ENCODE peak calls at places on chromosomes 13 and 19, in eight cellular contexts. One of them, this sample, is unnamed.

GRCh38 chr13:23681253-23681652 is 111.0 kb downstream of the TNFRSF19 start:
- DNase-seq in neural crest cell: no peak
- DNase-seq in GM20000: no peak
- DNase-seq in astrocyte of the cerebellum: no peak
- DNase-seq in AG10803: peak; percentile 60
- DNase-seq in fibroblast of mammary gland: peak; percentile 71
- DNase-seq in fibroblast of pulmonary artery: peak; percentile 84
- DNase-seq in activated CD8-positive, alpha-beta T cell treated with anti-CD3 and anti-CD28 coated beads for 36 hours: no peak
- DNase-seq in this sample: no peak

GRCh38 chr19:49371184-49371583 is 7.5 kb downstream of the DKKL1 start:
- DNase-seq in neural crest cell: no peak
- DNase-seq in GM20000: no peak
- DNase-seq in astrocyte of the cerebellum: no peak
- DNase-seq in AG10803: no peak
- DNase-seq in fibroblast of mammary gland: no peak
- DNase-seq in fibroblast of pulmonary artery: no peak
- DNase-seq in activated CD8-positive, alpha-beta T cell treated with anti-CD3 and anti-CD28 coated beads for 36 hours: no peak
- DNase-seq in this sample: no peak

GRCh38 chr19:7868671-7869452 is 5.3 kb downstream of the PRR36 start:
- DNase-seq in neural crest cell: peak; percentile 57
- DNase-seq in GM20000: peak; percentile 97
- DNase-seq in astrocyte of the cerebellum: no peak
- DNase-seq in AG10803: peak; percentile 34
- DNase-seq in fibroblast of mammary gland: peak; percentile 58
- DNase-seq in fibroblast of pulmonary artery: peak; percentile 62
- DNase-seq in activated CD8-positive, alpha-beta T cell treated with anti-CD3 and anti-CD28 coated beads for 36 hours: peak; percentile 86
- DNase-seq in this sample: no peak

GRCh38 chr13:21054313-21054712 is 7.1 kb downstream of the LATS2 start:
- DNase-seq in neural crest cell: no peak
- DNase-seq in GM20000: no peak
- DNase-seq in astrocyte of the cerebellum: no peak
- DNase-seq in AG10803: peak; percentile 34
- DNase-seq in fibroblast of mammary gland: no peak
- DNase-seq in fibroblast of pulmonary artery: no peak
- DNase-seq in activated CD8-positive, alpha-beta T cell treated with anti-CD3 and anti-CD28 coated beads for 36 hours: no peak
- DNase-seq in this sample: no peak

GRCh38 chr19:6185093-6185824 is 49.8 kb downstream of the ACSBG2 start:
- DNase-seq in neural crest cell: no peak
- DNase-seq in GM20000: no peak
- DNase-seq in astrocyte of the cerebellum: no peak
- DNase-seq in AG10803: no peak
- DNase-seq in fibroblast of mammary gland: no peak
- DNase-seq in fibroblast of pulmonary artery: no peak
- DNase-seq in activated CD8-positive, alpha-beta T cell treated with anti-CD3 and anti-CD28 coated beads for 36 hours: no peak
- DNase-seq in this sample: no peak

GRCh38 chr13:41596190-41596589 is 138.8 kb downstream of the RGCC start:
- DNase-seq in neural crest cell: no peak
- DNase-seq in GM20000: no peak
- DNase-seq in astrocyte of the cerebellum: no peak
- DNase-seq in AG10803: no peak
- DNase-seq in fibroblast of mammary gland: peak; percentile 30
- DNase-seq in fibroblast of pulmonary artery: peak; percentile 56
- DNase-seq in activated CD8-positive, alpha-beta T cell treated with anti-CD3 and anti-CD28 coated beads for 36 hours: no peak
- DNase-seq in this sample: no peak

GRCh38 chr19:41575998-41576397 is at the start of gene CEACAM21:
- DNase-seq in neural crest cell: no peak
- DNase-seq in GM20000: peak; percentile 78
- DNase-seq in astrocyte of the cerebellum: no peak
- DNase-seq in AG10803: no peak
- DNase-seq in fibroblast of mammary gland: no peak
- DNase-seq in fibroblast of pulmonary artery: no peak
- DNase-seq in activated CD8-positive, alpha-beta T cell treated with anti-CD3 and anti-CD28 coated beads for 36 hours: peak; percentile 66
- DNase-seq in this sample: no peak

GRCh38 chr13:97982286-97982685 is 28.8 kb downstream of the IPO5 start:
- DNase-seq in neural crest cell: no peak
- DNase-seq in GM20000: no peak
- DNase-seq in astrocyte of the cerebellum: no peak
- DNase-seq in AG10803: peak; percentile 56
- DNase-seq in fibroblast of mammary gland: no peak
- DNase-seq in fibroblast of pulmonary artery: peak; percentile 58
- DNase-seq in activated CD8-positive, alpha-beta T cell treated with anti-CD3 and anti-CD28 coated beads for 36 hours: no peak
- DNase-seq in this sample: no peak

GRCh38 chr13:75467009-75467728 is 14.8 kb downstream of the TBC1D4 start:
- DNase-seq in neural crest cell: no peak
- DNase-seq in GM20000: no peak
- DNase-seq in astrocyte of the cerebellum: no peak
- DNase-seq in AG10803: no peak
- DNase-seq in fibroblast of mammary gland: no peak
- DNase-seq in fibroblast of pulmonary artery: no peak
- DNase-seq in activated CD8-positive, alpha-beta T cell treated with anti-CD3 and anti-CD28 coated beads for 36 hours: no peak
- DNase-seq in this sample: no peak

GRCh38 chr13:76884571-76885202 is 1.5 kb downstream of the KCTD12 start:
- DNase-seq in neural crest cell: no peak
- DNase-seq in GM20000: no peak
- DNase-seq in astrocyte of the cerebellum: no peak
- DNase-seq in AG10803: peak; percentile 35
- DNase-seq in fibroblast of mammary gland: peak; percentile 75
- DNase-seq in fibroblast of pulmonary artery: peak; percentile 57
- DNase-seq in activated CD8-positive, alpha-beta T cell treated with anti-CD3 and anti-CD28 coated beads for 36 hours: peak; percentile 14
- DNase-seq in this sample: no peak

GRCh38 chr13:44484562-44485164 is 91.5 kb downstream of the TSC22D1 start:
- DNase-seq in neural crest cell: no peak
- DNase-seq in GM20000: peak; percentile 8
- DNase-seq in astrocyte of the cerebellum: no peak
- DNase-seq in AG10803: no peak
- DNase-seq in fibroblast of mammary gland: no peak
- DNase-seq in fibroblast of pulmonary artery: no peak
- DNase-seq in activated CD8-positive, alpha-beta T cell treated with anti-CD3 and anti-CD28 coated beads for 36 hours: no peak
- DNase-seq in this sample: no peak

GRCh38 chr19:55536951-55537740 is at the start of gene SBK2:
- DNase-seq in neural crest cell: peak; percentile 48
- DNase-seq in GM20000: peak; percentile 45
- DNase-seq in astrocyte of the cerebellum: no peak
- DNase-seq in AG10803: no peak
- DNase-seq in fibroblast of mammary gland: no peak
- DNase-seq in fibroblast of pulmonary artery: no peak
- DNase-seq in activated CD8-positive, alpha-beta T cell treated with anti-CD3 and anti-CD28 coated beads for 36 hours: no peak
- DNase-seq in this sample: no peak

GRCh38 chr19:33499248-33499647 is 22.3 kb downstream of the PEPD start:
- DNase-seq in neural crest cell: no peak
- DNase-seq in GM20000: no peak
- DNase-seq in astrocyte of the cerebellum: no peak
- DNase-seq in AG10803: no peak
- DNase-seq in fibroblast of mammary gland: no peak
- DNase-seq in fibroblast of pulmonary artery: no peak
- DNase-seq in activated CD8-positive, alpha-beta T cell treated with anti-CD3 and anti-CD28 coated beads for 36 hours: no peak
- DNase-seq in this sample: peak; percentile 70

GRCh38 chr13:32200741-32201140 is 114.4 kb downstream of the ZAR1L start:
- DNase-seq in neural crest cell: no peak
- DNase-seq in GM20000: no peak
- DNase-seq in astrocyte of the cerebellum: no peak
- DNase-seq in AG10803: peak; percentile 29
- DNase-seq in fibroblast of mammary gland: no peak
- DNase-seq in fibroblast of pulmonary artery: peak; percentile 10
- DNase-seq in activated CD8-positive, alpha-beta T cell treated with anti-CD3 and anti-CD28 coated beads for 36 hours: no peak
- DNase-seq in this sample: no peak

GRCh38 chr13:112688560-112689497 is 1.0 kb upstream of the ATP11A start:
- DNase-seq in neural crest cell: no peak
- DNase-seq in GM20000: no peak
- DNase-seq in astrocyte of the cerebellum: no peak
- DNase-seq in AG10803: peak; percentile 4
- DNase-seq in fibroblast of mammary gland: no peak
- DNase-seq in fibroblast of pulmonary artery: peak; percentile 6
- DNase-seq in activated CD8-positive, alpha-beta T cell treated with anti-CD3 and anti-CD28 coated beads for 36 hours: peak; percentile 80
- DNase-seq in this sample: no peak

GRCh38 chr13:110713981-110714797 is 689 bp downstream of the ING1 start:
- DNase-seq in neural crest cell: peak; percentile 43
- DNase-seq in GM20000: peak; percentile 70
- DNase-seq in astrocyte of the cerebellum: no peak
- DNase-seq in AG10803: no peak
- DNase-seq in fibroblast of mammary gland: peak; percentile 31
- DNase-seq in fibroblast of pulmonary artery: peak; percentile 47
- DNase-seq in activated CD8-positive, alpha-beta T cell treated with anti-CD3 and anti-CD28 coated beads for 36 hours: peak; percentile 83
- DNase-seq in this sample: no peak

GRCh38 chr13:110716235-110716505 is 2.7 kb downstream of the ING1 start:
- DNase-seq in neural crest cell: no peak
- DNase-seq in GM20000: no peak
- DNase-seq in astrocyte of the cerebellum: no peak
- DNase-seq in AG10803: no peak
- DNase-seq in fibroblast of mammary gland: peak; percentile 43
- DNase-seq in fibroblast of pulmonary artery: peak; percentile 19
- DNase-seq in activated CD8-positive, alpha-beta T cell treated with anti-CD3 and anti-CD28 coated beads for 36 hours: peak; percentile 40
- DNase-seq in this sample: no peak

GRCh38 chr13:110714798-110715394 is 1.4 kb downstream of the ING1 start:
- DNase-seq in neural crest cell: peak; percentile 37
- DNase-seq in GM20000: no peak
- DNase-seq in astrocyte of the cerebellum: no peak
- DNase-seq in AG10803: no peak
- DNase-seq in fibroblast of mammary gland: peak; percentile 34
- DNase-seq in fibroblast of pulmonary artery: peak; percentile 50
- DNase-seq in activated CD8-positive, alpha-beta T cell treated with anti-CD3 and anti-CD28 coated beads for 36 hours: peak; percentile 58
- DNase-seq in this sample: no peak

GRCh38 chr13:110713642-110713952 is at the start of gene ING1:
- DNase-seq in neural crest cell: no peak
- DNase-seq in GM20000: no peak
- DNase-seq in astrocyte of the cerebellum: no peak
- DNase-seq in AG10803: no peak
- DNase-seq in fibroblast of mammary gland: no peak
- DNase-seq in fibroblast of pulmonary artery: no peak
- DNase-seq in activated CD8-positive, alpha-beta T cell treated with anti-CD3 and anti-CD28 coated beads for 36 hours: no peak
- DNase-seq in this sample: no peak

DNA sequence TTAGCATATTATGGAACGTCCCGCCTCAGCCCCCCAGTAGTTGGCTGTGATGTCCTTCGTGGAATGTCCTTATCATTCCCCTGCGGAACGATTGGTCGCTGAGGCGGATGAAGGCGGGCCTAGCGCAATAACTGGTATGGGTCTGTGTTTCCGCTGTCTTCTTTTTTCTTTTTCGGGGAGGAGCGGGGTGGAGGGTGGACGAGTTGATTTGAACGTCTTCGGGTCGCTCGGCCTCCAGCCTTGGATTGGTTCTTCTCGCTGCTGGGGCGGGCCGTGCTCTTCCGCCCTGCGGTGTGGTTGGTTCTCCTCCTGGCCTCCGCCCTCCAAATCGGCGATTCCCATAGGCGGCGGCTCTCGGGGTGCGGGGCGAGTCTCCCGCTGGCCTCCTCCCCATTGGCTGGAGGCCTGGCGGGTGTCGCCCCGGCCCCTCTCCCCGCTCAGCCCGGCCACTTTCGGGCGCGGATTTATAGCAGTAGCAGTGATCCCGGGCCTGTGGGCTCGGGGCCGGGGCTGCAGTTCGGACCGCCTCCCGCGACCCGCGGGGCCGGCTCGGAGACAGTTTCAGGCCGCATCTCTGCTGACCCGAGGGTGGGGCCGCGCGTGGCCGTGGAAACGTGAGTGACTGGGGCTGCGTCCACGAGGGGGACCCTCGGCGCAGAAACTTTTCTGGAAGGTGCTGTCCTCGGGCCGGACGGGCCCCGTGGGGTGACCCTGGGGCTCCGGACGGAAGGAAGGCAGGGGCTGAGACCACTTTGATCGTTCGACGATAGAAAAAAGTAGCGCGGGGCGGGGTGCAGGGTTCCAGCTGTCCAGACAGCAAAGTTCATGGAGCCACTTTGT is 2.1 kb downstream of the ING1 start:
- DNase-seq in neural crest cell: peak; percentile 88
- DNase-seq in GM20000: peak; percentile 98
- DNase-seq in astrocyte of the cerebellum: peak; percentile 100
- DNase-seq in AG10803: peak; percentile 100
- DNase-seq in fibroblast of mammary gland: peak; percentile 99
- DNase-seq in fibroblast of pulmonary artery: peak; percentile 100
- DNase-seq in activated CD8-positive, alpha-beta T cell treated with anti-CD3 and anti-CD28 coated beads for 36 hours: peak; percentile 98
- DNase-seq in this sample: peak; percentile 99
- TF ChIP-seq CTCF in neural crest cell: peak; percentile 23
- TF ChIP-seq CTCF in GM20000: no peak
- TF ChIP-seq CTCF in astrocyte of the cerebellum: no peak
- TF ChIP-seq CTCF in AG10803: peak; percentile 27
- TF ChIP-seq CTCF in fibroblast of mammary gland: no peak
- TF ChIP-seq CTCF in fibroblast of pulmonary artery: no peak
- TF ChIP-seq CTCF in activated CD8-positive, alpha-beta T cell treated with anti-CD3 and anti-CD28 coated beads for 36 hours: no peak
- TF ChIP-seq CTCF in this sample: peak; percentile 64

GRCh38 chr19:11530432-11530831 is 1.5 kb upstream of the ECSIT start:
- DNase-seq in neural crest cell: peak; percentile 29
- DNase-seq in GM20000: no peak
- DNase-seq in astrocyte of the cerebellum: peak; percentile 16
- DNase-seq in AG10803: peak; percentile 59
- DNase-seq in fibroblast of mammary gland: peak; percentile 90
- DNase-seq in fibroblast of pulmonary artery: peak; percentile 84
- DNase-seq in activated CD8-positive, alpha-beta T cell treated with anti-CD3 and anti-CD28 coated beads for 36 hours: peak; percentile 74
- DNase-seq in this sample: no peak
- TF ChIP-seq CTCF in neural crest cell: peak; percentile 19
- TF ChIP-seq CTCF in GM20000: no peak
- TF ChIP-seq CTCF in astrocyte of the cerebellum: peak; percentile 11
- TF ChIP-seq CTCF in AG10803: peak; percentile 24
- TF ChIP-seq CTCF in fibroblast of mammary gland: peak; percentile 31
- TF ChIP-seq CTCF in fibroblast of pulmonary artery: peak; percentile 27
- TF ChIP-seq CTCF in activated CD8-positive, alpha-beta T cell treated with anti-CD3 and anti-CD28 coated beads for 36 hours: no peak
- TF ChIP-seq CTCF in this sample: peak; percentile 48

DNA sequence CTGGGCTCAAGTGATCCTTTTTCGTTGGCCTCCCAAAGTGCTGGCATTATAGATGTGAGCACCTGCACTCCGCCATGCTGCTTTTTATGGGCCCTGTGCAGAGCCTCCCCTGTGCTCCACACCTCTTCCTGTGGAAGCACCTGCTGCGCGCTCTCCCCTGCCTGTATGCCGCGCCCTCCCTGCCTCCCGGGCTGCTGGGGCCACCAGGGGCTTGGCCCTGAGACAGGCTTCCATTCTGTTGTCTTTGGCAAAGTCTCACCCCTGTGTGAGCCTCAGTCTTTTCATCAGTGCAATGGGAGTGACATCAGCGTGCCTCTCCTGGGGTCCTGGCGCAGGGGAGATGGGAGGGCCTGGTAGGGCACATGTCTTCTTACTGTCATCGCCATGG is 1.3 kb downstream of the FAM174C start:
- DNase-seq in neural crest cell: no peak
- DNase-seq in GM20000: no peak
- DNase-seq in astrocyte of the cerebellum: no peak
- DNase-seq in AG10803: no peak
- DNase-seq in fibroblast of mammary gland: no peak
- DNase-seq in fibroblast of pulmonary artery: no peak
- DNase-seq in activated CD8-positive, alpha-beta T cell treated with anti-CD3 and anti-CD28 coated beads for 36 hours: peak; percentile 63
- DNase-seq in this sample: no peak
- TF ChIP-seq CTCF in neural crest cell: no peak
- TF ChIP-seq CTCF in GM20000: no peak
- TF ChIP-seq CTCF in astrocyte of the cerebellum: no peak
- TF ChIP-seq CTCF in AG10803: no peak
- TF ChIP-seq CTCF in fibroblast of mammary gland: no peak
- TF ChIP-seq CTCF in fibroblast of pulmonary artery: no peak
- TF ChIP-seq CTCF in activated CD8-positive, alpha-beta T cell treated with anti-CD3 and anti-CD28 coated beads for 36 hours: no peak
- TF ChIP-seq CTCF in this sample: no peak

DNA sequence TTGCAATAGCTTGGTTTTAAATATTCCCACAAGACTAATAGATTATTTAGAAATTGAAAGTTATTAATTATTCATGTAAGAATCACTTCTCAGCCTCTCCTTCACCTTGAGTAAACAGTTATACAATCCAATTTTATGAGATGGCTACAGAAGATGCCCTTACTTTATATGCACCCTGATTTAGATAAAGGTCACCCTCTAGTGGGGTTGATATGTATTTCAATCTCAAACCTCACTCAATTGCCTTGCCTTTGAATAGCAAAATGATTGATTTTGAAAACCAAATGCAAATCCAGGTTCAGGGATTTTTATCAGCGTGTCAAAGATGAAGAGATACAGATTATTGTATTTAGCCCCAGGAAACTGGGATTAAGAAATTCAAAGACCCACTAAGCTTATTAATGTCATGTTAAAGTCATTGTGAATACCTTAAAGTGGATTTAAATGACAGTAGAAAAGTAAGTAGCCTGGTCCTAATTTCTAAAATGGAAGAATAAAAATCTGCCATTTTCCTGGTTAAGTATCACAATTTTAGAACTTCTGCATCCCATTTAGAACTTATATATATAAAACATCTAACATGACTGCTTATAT is 305.1 kb downstream of the ITGBL1 start:
- DNase-seq in neural crest cell: no peak
- DNase-seq in GM20000: peak; percentile 22
- DNase-seq in astrocyte of the cerebellum: peak; percentile 43
- DNase-seq in AG10803: peak; percentile 61
- DNase-seq in fibroblast of mammary gland: peak; percentile 63
- DNase-seq in fibroblast of pulmonary artery: peak; percentile 47
- DNase-seq in activated CD8-positive, alpha-beta T cell treated with anti-CD3 and anti-CD28 coated beads for 36 hours: no peak
- DNase-seq in this sample: no peak
- TF ChIP-seq CTCF in neural crest cell: peak; percentile 74
- TF ChIP-seq CTCF in GM20000: peak; percentile 2
- TF ChIP-seq CTCF in astrocyte of the cerebellum: peak; percentile 43
- TF ChIP-seq CTCF in AG10803: peak; percentile 79
- TF ChIP-seq CTCF in fibroblast of mammary gland: peak; percentile 69
- TF ChIP-seq CTCF in fibroblast of pulmonary artery: peak; percentile 37
- TF ChIP-seq CTCF in activated CD8-positive, alpha-beta T cell treated with anti-CD3 and anti-CD28 coated beads for 36 hours: peak; percentile 64
- TF ChIP-seq CTCF in this sample: peak; percentile 89